ENCODE peak calls at places on chromosomes 7 and 10, in four cellular contexts. One of them, this sample, is unnamed.

GRCh38 chr7:69659964-69660363 is 61.7 kb downstream of the AUTS2 start:
- DNase-seq in GM12878: no peak
- DNase-seq in K562: no peak
- DNase-seq in HL-60: no peak
- DNase-seq in this sample: no peak

GRCh38 chr7:36278767-36279171 is 110.9 kb upstream of the ANLN start:
- DNase-seq in GM12878: no peak
- DNase-seq in K562: no peak
- DNase-seq in HL-60: no peak
- DNase-seq in this sample: no peak

GRCh38 chr7:112116894-112117293 is 89.3 kb downstream of the DOCK4 start:
- DNase-seq in GM12878: no peak
- DNase-seq in K562: no peak
- DNase-seq in HL-60: no peak
- DNase-seq in this sample: no peak

GRCh38 chr10:69446650-69447151 is 4.6 kb upstream of the TSPAN15 start:
- DNase-seq in GM12878: no peak
- DNase-seq in K562: peak; percentile 45
- DNase-seq in HL-60: no peak
- DNase-seq in this sample: no peak

GRCh38 chr10:117322258-117322657 is 53.0 kb downstream of the PDZD8 start:
- DNase-seq in GM12878: no peak
- DNase-seq in K562: no peak
- DNase-seq in HL-60: no peak
- DNase-seq in this sample: no peak

GRCh38 chr7:134870156-134870555 is 90.7 kb downstream of the CALD1 start:
- DNase-seq in GM12878: no peak
- DNase-seq in K562: no peak
- DNase-seq in HL-60: no peak
- DNase-seq in this sample: no peak

GRCh38 chr7:37984775-37985390 is 64.4 kb downstream of the EPDR1 start:
- DNase-seq in GM12878: no peak
- DNase-seq in K562: no peak
- DNase-seq in HL-60: no peak
- DNase-seq in this sample: no peak

GRCh38 chr7:85023066-85023687 is 163.7 kb downstream of the SEMA3D start:
- DNase-seq in GM12878: no peak
- DNase-seq in K562: peak; percentile 61
- DNase-seq in HL-60: no peak
- DNase-seq in this sample: no peak

GRCh38 chr7:157890921-157891401 is 554.2 kb downstream of the DNAJB6 start:
- DNase-seq in GM12878: no peak
- DNase-seq in K562: no peak
- DNase-seq in HL-60: no peak
- DNase-seq in this sample: no peak

GRCh38 chr7:17142831-17143541 is 155.5 kb upstream of the AHR start:
- DNase-seq in GM12878: no peak
- DNase-seq in K562: no peak
- DNase-seq in HL-60: no peak
- DNase-seq in this sample: no peak

GRCh38 chr7:142804715-142805114 is 33.9 kb downstream of the PRSS2 start:
- DNase-seq in GM12878: no peak
- DNase-seq in K562: peak; percentile 61
- DNase-seq in HL-60: no peak
- DNase-seq in this sample: no peak

GRCh38 chr7:134444198-134444960 is 14.5 kb downstream of the AKR1B1 start:
- DNase-seq in GM12878: no peak
- DNase-seq in K562: no peak
- DNase-seq in HL-60: no peak
- DNase-seq in this sample: no peak

GRCh38 chr7:70563960-70564359 is 568.0 kb upstream of the GALNT17 start:
- DNase-seq in GM12878: no peak
- DNase-seq in K562: no peak
- DNase-seq in HL-60: no peak
- DNase-seq in this sample: no peak

GRCh38 chr10:71239946-71240795 is 27.8 kb downstream of the UNC5B start:
- DNase-seq in GM12878: no peak
- DNase-seq in K562: no peak
- DNase-seq in HL-60: no peak
- DNase-seq in this sample: no peak

GRCh38 chr10:90579602-90580242 is 278.1 kb downstream of the HTR7 start:
- DNase-seq in GM12878: no peak
- DNase-seq in K562: no peak
- DNase-seq in HL-60: no peak
- DNase-seq in this sample: no peak

GRCh38 chr10:132140167-132140925 is 46.4 kb upstream of the DPYSL4 start:
- DNase-seq in GM12878: no peak
- DNase-seq in K562: no peak
- DNase-seq in HL-60: no peak
- DNase-seq in this sample: no peak

GRCh38 chr7:129343099-129343700 is 91.0 kb upstream of the STRIP2 start:
- DNase-seq in GM12878: no peak
- DNase-seq in K562: peak; percentile 77
- DNase-seq in HL-60: no peak
- DNase-seq in this sample: no peak

GRCh38 chr10:125091891-125092290 is 68.5 kb downstream of the CTBP2 start:
- DNase-seq in GM12878: no peak
- DNase-seq in K562: no peak
- DNase-seq in HL-60: no peak
- DNase-seq in this sample: no peak

GRCh38 chr10:76453328-76453727 is 1021.9 kb downstream of the LRMDA start:
- DNase-seq in GM12878: no peak
- DNase-seq in K562: no peak
- DNase-seq in HL-60: no peak
- DNase-seq in this sample: no peak

GRCh38 chr10:114103286-114103685 is 59.6 kb downstream of the ADRB1 start:
- DNase-seq in GM12878: peak; percentile 23
- DNase-seq in K562: peak; percentile 29
- DNase-seq in HL-60: peak; percentile 28
- DNase-seq in this sample: no peak

GRCh38 chr10:122295423-122295947 is 24.4 kb downstream of the BTBD16 start:
- DNase-seq in GM12878: no peak
- DNase-seq in K562: no peak
- DNase-seq in HL-60: no peak
- DNase-seq in this sample: no peak

GRCh38 chr7:27094304-27095049 is 1.3 kb downstream of the HOXA1 start:
- DNase-seq in GM12878: no peak
- DNase-seq in K562: no peak
- DNase-seq in HL-60: no peak
- DNase-seq in this sample: no peak

GRCh38 chr10:46037107-46037900 is 6.9 kb upstream of the NCOA4 start:
- DNase-seq in GM12878: no peak
- DNase-seq in K562: no peak
- DNase-seq in HL-60: no peak
- DNase-seq in this sample: no peak

GRCh38 chr10:46031648-46032532 is 1.5 kb upstream of the NCOA4 start:
- DNase-seq in GM12878: no peak
- DNase-seq in K562: peak; percentile 68
- DNase-seq in HL-60: no peak
- DNase-seq in this sample: no peak

GRCh38 chr10:46035923-46036849 is 5.8 kb upstream of the NCOA4 start:
- DNase-seq in GM12878: no peak
- DNase-seq in K562: no peak
- DNase-seq in HL-60: no peak
- DNase-seq in this sample: no peak

GRCh38 chr10:46030091-46030937 is at the start of gene NCOA4:
- DNase-seq in GM12878: peak; percentile 95
- DNase-seq in K562: peak; percentile 100
- DNase-seq in HL-60: peak; percentile 99
- DNase-seq in this sample: peak; percentile 93

GRCh38 chr10:46033602-46034011 is 3.2 kb upstream of the NCOA4 start:
- DNase-seq in GM12878: no peak
- DNase-seq in K562: no peak
- DNase-seq in HL-60: no peak
- DNase-seq in this sample: no peak
- TF ChIP-seq SPI1 in GM12878: no peak
- TF ChIP-seq SPI1 in K562: no peak
- TF ChIP-seq SPI1 in HL-60: no peak
- TF ChIP-seq SPI1 in this sample: no peak

GRCh38 chr10:68333058-68333395 is 299 bp upstream of the PBLD start:
- DNase-seq in GM12878: no peak
- DNase-seq in K562: no peak
- DNase-seq in HL-60: no peak
- DNase-seq in this sample: no peak
- TF ChIP-seq SPI1 in GM12878: no peak
- TF ChIP-seq SPI1 in K562: no peak
- TF ChIP-seq SPI1 in HL-60: no peak
- TF ChIP-seq SPI1 in this sample: no peak

GRCh38 chr7:3087243-3087642 is 43.6 kb upstream of the CARD11 start:
- DNase-seq in GM12878: no peak
- DNase-seq in K562: no peak
- DNase-seq in HL-60: no peak
- DNase-seq in this sample: no peak

GRCh38 chr7:3091631-3092030 is 48.0 kb upstream of the CARD11 start:
- DNase-seq in GM12878: no peak
- DNase-seq in K562: no peak
- DNase-seq in HL-60: no peak
- DNase-seq in this sample: no peak

GRCh38 chr7:3089493-3089892 is 45.8 kb upstream of the CARD11 start:
- DNase-seq in GM12878: no peak
- DNase-seq in K562: peak; percentile 20
- DNase-seq in HL-60: no peak
- DNase-seq in this sample: no peak

GRCh38 chr7:3095046-3095445 is 51.4 kb upstream of the CARD11 start:
- DNase-seq in GM12878: no peak
- DNase-seq in K562: no peak
- DNase-seq in HL-60: no peak
- DNase-seq in this sample: peak; percentile 25

DNA sequence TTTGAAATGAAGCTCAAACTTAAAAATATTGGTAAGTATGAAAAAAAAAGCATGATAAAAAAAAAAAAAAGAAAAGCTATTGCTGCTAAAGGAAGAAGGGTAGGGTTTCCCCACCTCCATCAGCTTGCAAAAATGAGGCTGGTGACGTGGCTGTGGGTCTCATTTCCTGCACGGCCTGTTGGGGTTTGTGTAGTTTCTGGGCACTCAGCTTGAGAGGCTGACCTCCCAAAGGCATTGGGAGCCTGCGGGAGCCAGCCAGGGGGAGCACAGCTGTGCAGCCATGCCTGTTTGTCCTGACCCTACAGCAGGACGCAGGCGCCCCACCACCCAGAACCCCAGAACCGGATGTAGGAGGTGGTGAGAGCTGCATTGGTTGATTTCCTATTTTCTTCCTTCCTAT is 48.8 kb upstream of the CARD11 start:
- DNase-seq in GM12878: peak; percentile 63
- DNase-seq in K562: no peak
- DNase-seq in HL-60: no peak
- DNase-seq in this sample: peak; percentile 40
- TF ChIP-seq SPI1 in GM12878: no peak
- TF ChIP-seq SPI1 in K562: no peak
- TF ChIP-seq SPI1 in HL-60: no peak
- TF ChIP-seq SPI1 in this sample: no peak

DNA sequence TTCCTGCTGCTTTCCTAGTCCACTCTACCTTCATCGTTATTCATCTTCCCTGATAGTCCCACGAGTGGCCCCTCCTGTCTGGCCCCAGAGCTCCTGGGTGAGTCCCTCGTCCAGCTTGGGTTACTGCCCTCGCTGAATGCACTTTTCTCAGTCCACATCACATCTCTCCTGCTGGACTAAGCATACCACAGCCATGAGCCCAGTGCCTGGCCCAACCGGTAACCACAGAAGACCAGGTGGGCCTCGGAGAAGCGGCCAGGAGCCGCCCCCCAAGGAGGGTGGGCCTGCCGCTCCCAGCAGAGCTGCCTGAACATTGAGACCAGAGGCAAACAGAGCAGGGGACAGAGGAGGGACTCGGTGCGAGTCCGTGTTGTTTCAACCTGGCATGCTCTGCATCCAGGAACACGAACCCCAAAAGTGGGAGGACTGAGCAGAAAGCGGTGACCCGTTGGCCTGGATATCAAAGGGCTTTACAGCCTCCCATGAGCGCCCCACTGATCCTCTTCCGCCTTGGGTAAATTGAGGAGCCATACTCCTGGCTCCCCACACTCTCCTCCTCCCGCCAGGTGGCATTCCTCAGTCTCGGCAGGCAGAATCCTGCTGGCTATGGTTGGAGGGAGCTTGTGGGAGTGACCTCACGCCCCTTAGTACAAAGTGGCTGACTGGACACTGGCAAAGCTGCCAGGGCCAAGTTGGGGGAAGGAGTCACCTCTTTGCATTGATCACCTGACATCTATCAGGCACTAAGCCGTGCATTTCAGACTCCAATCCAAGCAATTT is 13.3 kb downstream of the TMEM72 start:
- DNase-seq in GM12878: no peak
- DNase-seq in K562: no peak
- DNase-seq in HL-60: no peak
- DNase-seq in this sample: no peak
- TF ChIP-seq SPI1 in GM12878: no peak
- TF ChIP-seq SPI1 in K562: no peak
- TF ChIP-seq SPI1 in HL-60: no peak
- TF ChIP-seq SPI1 in this sample: no peak

DNA sequence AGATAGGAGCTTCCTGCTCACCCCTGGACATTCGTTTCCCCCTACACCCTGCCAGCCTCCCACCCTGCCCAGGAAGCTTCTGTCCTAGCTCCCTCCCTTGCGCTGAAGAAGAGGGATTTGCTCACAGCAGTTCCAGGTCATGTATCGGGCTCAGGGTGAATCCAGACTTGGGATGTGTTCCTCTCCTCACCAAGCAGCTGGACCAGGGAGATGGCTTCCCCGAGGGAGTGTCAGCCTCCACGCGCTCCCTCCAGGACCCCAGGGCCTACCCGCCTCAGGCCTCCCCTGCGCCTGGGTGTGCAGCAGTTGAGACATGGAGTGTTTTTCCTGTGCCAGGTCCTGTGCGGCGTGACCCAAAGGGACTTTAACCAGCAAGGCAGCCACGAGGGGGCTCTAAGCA is 435.6 kb upstream of the FOXK1 start:
- DNase-seq in GM12878: no peak
- DNase-seq in K562: no peak
- DNase-seq in HL-60: no peak
- DNase-seq in this sample: no peak
- TF ChIP-seq SPI1 in GM12878: no peak
- TF ChIP-seq SPI1 in K562: no peak
- TF ChIP-seq SPI1 in HL-60: no peak
- TF ChIP-seq SPI1 in this sample: no peak

GRCh38 chr7:23462846-23463245 is 7.4 kb downstream of the IGF2BP3 start:
- DNase-seq in GM12878: no peak
- DNase-seq in K562: no peak
- DNase-seq in HL-60: no peak
- DNase-seq in this sample: no peak
- TF ChIP-seq SPI1 in GM12878: no peak
- TF ChIP-seq SPI1 in K562: no peak
- TF ChIP-seq SPI1 in HL-60: no peak
- TF ChIP-seq SPI1 in this sample: no peak

This sample was measured in GM12891.